ENCODE peak calls at places on chromosomes 2 and 18, in five cellular contexts. Y is WTC11, B is heart right ventricle, M is HCT116, T is cardiac muscle cell. O is an unnamed sample.

GRCh38 chr2:100293341-100294161 is 28.8 kb downstream of the LONRF2 start:
- DNase-seq in Y (no peak), M (no peak), B (no peak), T (no peak), O (no peak)

GRCh38 chr2:147631294-147631693 is 213.5 kb upstream of the ACVR2A start:
- DNase-seq in T (no peak), Y (no peak), B (no peak), M (no peak), O (no peak)

GRCh38 chr2:23939054-23939436 is 1.2 kb upstream of the UBXN2A start:
- DNase-seq in M (no peak), B (no peak), T (peak; percentile 68), Y (no peak), O (no peak)

GRCh38 chr2:68317971-68318685 is 1.6 kb downstream of the CNRIP1 start:
- DNase-seq in Y (no peak), T (no peak), B (peak; percentile 6), M (no peak), O (no peak)

GRCh38 chr2:54459037-54459441 is 2.9 kb downstream of the SPTBN1 start:
- DNase-seq in T (peak; percentile 68), B (no peak), Y (no peak), M (no peak), O (no peak)

GRCh38 chr2:200496696-200497095 is 13.2 kb downstream of the KCTD18 start:
- DNase-seq in T (no peak), Y (no peak), B (no peak), M (no peak), O (no peak)

GRCh38 chr18:79441261-79441819 is 45.6 kb downstream of the NFATC1 start:
- DNase-seq in M (no peak), B (no peak), Y (no peak), T (no peak), O (no peak)

GRCh38 chr2:18132697-18133096 is 254.2 kb downstream of the KCNS3 start:
- DNase-seq in M (no peak), B (no peak), Y (no peak), T (peak; percentile 21), O (no peak)

GRCh38 chr2:175356901-175357300 is 175.4 kb upstream of the ATP5MC3 start:
- DNase-seq in T (no peak), Y (no peak), M (no peak), B (no peak), O (no peak)

GRCh38 chr18:50429207-50429948 is 54.5 kb downstream of the SKA1 start:
- DNase-seq in B (no peak), M (peak; percentile 39), T (peak; percentile 63), Y (no peak), O (no peak)

GRCh38 chr2:120881981-120882788 is 146.5 kb downstream of the GLI2 start:
- DNase-seq in B (no peak), Y (no peak), M (no peak), T (no peak), O (no peak)

GRCh38 chr2:120885311-120885710 is 149.6 kb downstream of the GLI2 start:
- DNase-seq in M (no peak), Y (no peak), T (no peak), B (no peak), O (no peak)

GRCh38 chr2:120884406-120885290 is 149.0 kb downstream of the GLI2 start:
- DNase-seq in M (no peak), Y (no peak), B (no peak), T (no peak), O (no peak)

GRCh38 chr2:120885749-120886148 is 150.1 kb downstream of the GLI2 start:
- DNase-seq in B (no peak), T (no peak), M (no peak), Y (no peak), O (no peak)

GRCh38 chr2:120883607-120884405 is 148.1 kb downstream of the GLI2 start:
- DNase-seq in M (no peak), T (no peak), B (no peak), Y (no peak), O (no peak)
- TF ChIP-seq CTCF in M (peak; percentile 34), T (no peak), B (no peak), Y (peak; percentile 20), O (no peak)

GRCh38 chr2:121595012-121595891 is 54.0 kb downstream of the CLASP1 start:
- DNase-seq in B (no peak), Y (no peak), M (no peak), T (no peak), O (no peak)

GRCh38 chr2:121591199-121591598 is 58.1 kb downstream of the CLASP1 start:
- DNase-seq in Y (no peak), T (no peak), B (no peak), M (no peak), O (no peak)

GRCh38 chr2:121599963-121600651 is 49.2 kb downstream of the CLASP1 start:
- DNase-seq in M (no peak), T (peak; percentile 12), Y (no peak), B (no peak), O (no peak)

GRCh38 chr2:121598087-121598486 is 51.2 kb downstream of the CLASP1 start:
- DNase-seq in T (no peak), M (no peak), B (no peak), Y (no peak), O (no peak)

DNA sequence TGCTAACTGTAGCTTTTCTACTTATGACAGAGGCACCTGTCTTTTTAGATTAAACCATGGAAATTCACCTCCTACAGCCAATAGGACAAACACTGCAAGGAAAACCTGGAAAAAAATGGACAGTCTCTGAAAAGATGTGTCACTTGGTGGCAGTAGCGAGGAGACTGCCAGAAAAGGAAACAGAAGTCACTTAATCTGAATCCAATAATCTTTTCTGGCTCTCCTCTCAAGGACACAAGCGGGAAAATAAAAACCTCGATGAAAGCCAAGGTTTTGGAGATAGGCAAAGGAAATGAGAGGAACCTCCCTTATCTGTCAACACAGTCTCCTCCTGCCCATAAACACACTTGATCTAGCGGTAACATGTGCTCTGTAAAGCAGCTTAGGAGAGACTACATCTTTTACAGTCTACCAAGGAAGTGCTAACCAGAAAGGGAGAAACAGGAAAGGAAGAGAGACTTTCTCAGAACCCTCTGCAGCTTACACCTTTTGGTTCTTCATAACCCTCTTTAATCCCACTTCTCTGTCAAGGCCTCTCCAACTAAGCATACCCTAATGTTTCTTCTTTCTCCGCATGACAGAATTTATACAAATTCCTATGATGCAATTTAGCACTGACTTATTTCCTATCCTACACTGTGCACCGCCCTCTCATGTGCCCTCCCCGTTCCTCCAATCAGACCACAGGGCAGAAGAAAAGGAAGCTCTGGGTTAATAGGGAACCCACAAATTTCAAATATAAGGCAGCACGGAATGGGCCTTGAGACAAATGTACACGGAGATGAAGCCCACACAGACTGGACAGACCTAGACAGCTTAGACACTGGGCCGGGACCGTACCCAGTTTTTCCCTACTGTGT is 52.8 kb downstream of the CLASP1 start:
- DNase-seq in B (peak; percentile 47), T (peak; percentile 71), M (peak; percentile 33), Y (no peak), O (peak; percentile 80)
- TF ChIP-seq CTCF in B (peak; percentile 54), T (peak; percentile 53), M (peak; percentile 62), Y (no peak), O (peak; percentile 54)

GRCh38 chr2:57888463-57888862 is 158.1 kb upstream of the VRK2 start:
- DNase-seq in T (no peak), M (no peak), B (no peak), Y (no peak), O (no peak)
- TF ChIP-seq CTCF in T (no peak), M (no peak), B (no peak), Y (no peak), O (no peak)

DNA sequence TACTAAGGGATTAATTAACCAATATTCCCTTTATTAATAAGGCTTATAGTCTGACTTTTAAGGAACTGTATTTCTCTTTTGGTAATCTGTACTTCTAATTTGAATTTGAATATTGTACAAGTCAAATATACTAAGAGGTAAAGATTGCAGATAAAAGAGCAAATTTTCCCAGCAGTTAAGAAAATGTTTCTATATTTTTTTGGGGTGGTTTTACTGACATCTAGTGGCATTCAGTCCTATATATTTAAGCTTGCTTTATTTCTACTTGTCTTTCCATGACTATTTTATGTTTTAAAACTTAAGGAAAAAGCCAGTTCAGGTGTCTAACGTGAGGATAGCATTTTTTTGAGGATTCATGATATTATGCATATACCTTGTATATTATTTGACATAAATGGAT is 41.6 kb downstream of the TDRD15 start:
- DNase-seq in B (no peak), M (no peak), Y (no peak), T (peak; percentile 1), O (no peak)
- TF ChIP-seq CTCF in B (no peak), M (no peak), Y (no peak), T (peak; percentile 2), O (no peak)

GRCh38 chr18:35459997-35460396 is 37.8 kb downstream of the INO80C start:
- DNase-seq in Y (no peak), M (no peak), B (no peak), T (no peak), O (no peak)
- TF ChIP-seq CTCF in Y (no peak), M (no peak), B (no peak), T (no peak), O (no peak)

GRCh38 chr18:65522907-65523306 is 227.9 kb upstream of the CDH7 start:
- DNase-seq in B (no peak), Y (no peak), T (no peak), M (no peak), O (no peak)

GRCh38 chr18:65527879-65528633 is 222.8 kb upstream of the CDH7 start:
- DNase-seq in M (no peak), Y (no peak), B (no peak), T (no peak), O (no peak)

GRCh38 chr18:65526099-65526498 is 224.7 kb upstream of the CDH7 start:
- DNase-seq in Y (no peak), M (no peak), B (no peak), T (no peak), O (no peak)

GRCh38 chr18:65523461-65523860 is 227.4 kb upstream of the CDH7 start:
- DNase-seq in B (no peak), Y (peak; percentile 32), T (no peak), M (no peak), O (no peak)
- TF ChIP-seq CTCF in B (no peak), Y (peak; percentile 30), T (no peak), M (no peak), O (no peak)

GRCh38 chr2:7084601-7085000 is 167.4 kb downstream of the RNF144A start:
- DNase-seq in T (no peak), B (no peak), Y (no peak), M (no peak), O (no peak)

GRCh38 chr2:7089284-7089683 is 172.1 kb downstream of the RNF144A start:
- DNase-seq in B (no peak), Y (no peak), M (no peak), T (no peak), O (no peak)

DNA sequence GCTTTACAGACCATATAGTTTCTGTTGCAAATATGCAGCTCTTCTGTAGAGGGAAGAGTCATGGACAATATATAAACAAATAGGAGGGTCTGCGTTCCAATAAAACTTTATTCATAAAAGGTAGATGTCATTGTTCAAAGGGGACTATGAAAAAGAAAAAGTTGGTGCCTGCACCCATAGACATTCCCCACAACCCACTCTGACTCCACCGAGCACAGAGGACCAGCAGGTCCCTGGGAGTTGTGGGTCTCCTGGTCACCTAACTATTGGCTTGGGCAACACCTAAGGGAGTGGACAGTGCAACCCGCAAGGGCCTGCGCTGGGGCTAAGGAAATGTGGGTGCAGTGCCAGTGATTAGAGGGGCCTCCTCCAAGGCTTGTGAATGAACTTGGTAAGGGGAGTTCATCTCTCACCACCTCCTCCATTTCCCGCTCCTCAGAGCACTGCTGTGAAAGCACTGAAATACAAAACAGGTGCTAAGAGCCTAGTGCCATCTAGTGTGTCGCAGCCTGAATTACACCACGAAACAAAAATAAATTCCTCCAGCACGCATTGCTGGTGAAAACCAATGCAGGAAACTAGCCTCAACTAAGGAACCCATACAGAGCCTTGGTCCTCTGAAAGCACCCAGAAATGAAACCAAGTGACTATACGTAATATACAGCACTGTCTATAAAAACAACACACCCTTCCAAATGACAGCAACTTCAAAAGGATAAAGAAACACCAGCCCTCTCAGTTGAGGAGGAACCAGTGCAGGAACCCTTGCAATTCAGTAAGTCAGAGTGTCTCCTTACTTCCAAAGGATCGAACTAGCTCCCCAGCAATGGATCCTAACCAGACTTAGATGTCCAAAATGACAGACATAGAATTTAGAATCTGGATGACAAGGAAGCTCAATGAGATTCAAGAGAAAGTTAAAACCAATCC is 166.6 kb downstream of the RNF144A start:
- DNase-seq in B (no peak), T (peak; percentile 53), M (peak; percentile 32), Y (peak; percentile 39), O (no peak)
- TF ChIP-seq CTCF in B (peak; percentile 21), T (peak; percentile 65), M (peak; percentile 72), Y (peak; percentile 76), O (peak; percentile 68)

O was measured in CD14-positive monocyte.